ENCODE peak calls at places on chromosomes 5 and 9, in five cellular contexts. One of them, this sample, is unnamed.
A peak's percentile ranks its signal among the peaks of the same experiment; 100 is the strongest.

GRCh38 chr9:13088734-13089427 is 190.6 kb downstream of the MPDZ start:
- DNase-seq in transverse colon: peak; percentile 7
- DNase-seq in BE2C: peak; percentile 53
- DNase-seq in heart right ventricle: no peak
- DNase-seq in heart left ventricle: no peak
- DNase-seq in this sample: peak; percentile 44

GRCh38 chr9:137129089-137129455 is 9.9 kb upstream of the GRIN1 start:
- DNase-seq in heart right ventricle: no peak
- DNase-seq in heart left ventricle: no peak
- DNase-seq in BE2C: peak; percentile 61
- DNase-seq in transverse colon: no peak
- DNase-seq in this sample: peak; percentile 51

GRCh38 chr5:142857405-142857804 is 87.2 kb downstream of the ARHGAP26 start:
- DNase-seq in heart left ventricle: no peak
- DNase-seq in heart right ventricle: no peak
- DNase-seq in BE2C: no peak
- DNase-seq in transverse colon: no peak
- DNase-seq in this sample: no peak

GRCh38 chr5:41924526-41924871 is 582 bp upstream of the FBXO4 start:
- DNase-seq in heart right ventricle: no peak
- DNase-seq in transverse colon: no peak
- DNase-seq in BE2C: no peak
- DNase-seq in heart left ventricle: no peak
- DNase-seq in this sample: no peak

GRCh38 chr5:96807099-96807654 is 568 bp downstream of the ERAP1 start:
- DNase-seq in BE2C: peak; percentile 91
- DNase-seq in heart right ventricle: peak; percentile 88
- DNase-seq in heart left ventricle: peak; percentile 85
- DNase-seq in transverse colon: peak; percentile 88
- DNase-seq in this sample: peak; percentile 77

GRCh38 chr5:32156635-32157034 is 17.5 kb downstream of the GOLPH3 start:
- DNase-seq in BE2C: no peak
- DNase-seq in heart right ventricle: no peak
- DNase-seq in transverse colon: no peak
- DNase-seq in heart left ventricle: no peak
- DNase-seq in this sample: no peak

GRCh38 chr9:14306672-14307646 is 7.0 kb downstream of the NFIB start:
- DNase-seq in heart left ventricle: no peak
- DNase-seq in heart right ventricle: no peak
- DNase-seq in transverse colon: no peak
- DNase-seq in BE2C: peak; percentile 52
- DNase-seq in this sample: no peak

GRCh38 chr9:27530915-27531762 is 1.5 kb upstream of the MOB3B start:
- DNase-seq in transverse colon: no peak
- DNase-seq in heart left ventricle: no peak
- DNase-seq in heart right ventricle: no peak
- DNase-seq in BE2C: no peak
- DNase-seq in this sample: no peak

GRCh38 chr5:149268928-149269557 is 2.6 kb upstream of the AFAP1L1 start:
- DNase-seq in transverse colon: no peak
- DNase-seq in heart left ventricle: no peak
- DNase-seq in BE2C: no peak
- DNase-seq in heart right ventricle: no peak
- DNase-seq in this sample: no peak

GRCh38 chr9:69554945-69555344 is 117.2 kb downstream of the APBA1 start:
- DNase-seq in transverse colon: no peak
- DNase-seq in heart right ventricle: no peak
- DNase-seq in heart left ventricle: no peak
- DNase-seq in BE2C: peak; percentile 42
- DNase-seq in this sample: no peak

GRCh38 chr5:151904921-151905320 is 19.7 kb downstream of the GLRA1 start:
- DNase-seq in transverse colon: no peak
- DNase-seq in heart left ventricle: no peak
- DNase-seq in heart right ventricle: no peak
- DNase-seq in BE2C: no peak
- DNase-seq in this sample: no peak

GRCh38 chr5:151905639-151906038 is 19.0 kb downstream of the GLRA1 start:
- DNase-seq in heart right ventricle: no peak
- DNase-seq in transverse colon: no peak
- DNase-seq in heart left ventricle: no peak
- DNase-seq in BE2C: no peak
- DNase-seq in this sample: no peak

GRCh38 chr5:151903243-151903653 is 21.4 kb downstream of the GLRA1 start:
- DNase-seq in heart right ventricle: no peak
- DNase-seq in BE2C: no peak
- DNase-seq in transverse colon: no peak
- DNase-seq in heart left ventricle: no peak
- DNase-seq in this sample: no peak

GRCh38 chr5:151902215-151902614 is 22.4 kb downstream of the GLRA1 start:
- DNase-seq in heart left ventricle: no peak
- DNase-seq in transverse colon: no peak
- DNase-seq in BE2C: no peak
- DNase-seq in heart right ventricle: no peak
- DNase-seq in this sample: no peak

GRCh38 chr5:151904127-151904526 is 20.5 kb downstream of the GLRA1 start:
- DNase-seq in BE2C: no peak
- DNase-seq in heart left ventricle: no peak
- DNase-seq in heart right ventricle: no peak
- DNase-seq in transverse colon: no peak
- DNase-seq in this sample: no peak
- H3K27me3 ChIP-seq in BE2C: no peaks in the 10 kb centered on the region
- H3K27me3 ChIP-seq in heart left ventricle: no peaks in the 10 kb centered on the region
- H3K27me3 ChIP-seq in heart right ventricle: no peaks in the 10 kb centered on the region
- H3K27me3 ChIP-seq in transverse colon: peaks cover 4% of the 10 kb centered on the region
- H3K27me3 ChIP-seq in this sample: no peaks in the 10 kb centered on the region

DNA sequence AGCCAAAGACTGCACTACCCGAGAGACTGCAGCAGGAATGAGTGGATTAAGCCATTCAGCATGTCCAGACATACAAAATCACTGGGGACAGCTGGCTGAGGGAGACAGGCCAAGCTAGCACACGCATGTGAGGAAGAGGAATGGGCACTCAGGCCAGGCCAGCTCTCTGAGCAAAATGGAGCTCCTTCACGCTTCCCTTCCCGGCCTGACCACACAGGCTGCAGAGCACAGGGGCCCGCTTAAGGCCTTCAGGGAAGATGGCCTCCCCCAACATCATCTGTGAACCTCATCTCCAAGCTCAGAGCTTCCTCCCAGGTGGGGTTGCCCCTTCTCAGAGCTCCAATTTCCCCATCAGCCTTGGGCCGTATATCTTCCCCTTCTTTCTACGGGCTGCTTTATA is 8.4 kb downstream of the DCANP1 start:
- DNase-seq in heart left ventricle: no peak
- DNase-seq in heart right ventricle: no peak
- DNase-seq in transverse colon: no peak
- DNase-seq in BE2C: no peak
- DNase-seq in this sample: no peak
- H3K27me3 ChIP-seq in heart left ventricle: no peaks in the 10 kb centered on the region
- H3K27me3 ChIP-seq in heart right ventricle: no peaks in the 10 kb centered on the region
- H3K27me3 ChIP-seq in transverse colon: peaks cover 3% of the 10 kb centered on the region
- H3K27me3 ChIP-seq in BE2C: no peaks in the 10 kb centered on the region
- H3K27me3 ChIP-seq in this sample: no peaks in the 10 kb centered on the region

GRCh38 chr5:7824995-7825394 is 25.9 kb downstream of the CFAP90 start:
- DNase-seq in heart left ventricle: no peak
- DNase-seq in heart right ventricle: no peak
- DNase-seq in BE2C: no peak
- DNase-seq in transverse colon: no peak
- DNase-seq in this sample: no peak
- H3K27me3 ChIP-seq in heart left ventricle: no peaks in the 10 kb centered on the region
- H3K27me3 ChIP-seq in heart right ventricle: peaks cover 8% of the 10 kb centered on the region
- H3K27me3 ChIP-seq in BE2C: peaks cover 9% of the 10 kb centered on the region
- H3K27me3 ChIP-seq in transverse colon: no peaks in the 10 kb centered on the region
- H3K27me3 ChIP-seq in this sample: no peaks in the 10 kb centered on the region

GRCh38 chr9:132588098-132588497 is 5.7 kb downstream of the BARHL1 start:
- DNase-seq in heart left ventricle: no peak
- DNase-seq in BE2C: no peak
- DNase-seq in heart right ventricle: no peak
- DNase-seq in transverse colon: no peak
- DNase-seq in this sample: no peak
- H3K27me3 ChIP-seq in heart left ventricle: peaks cover 83% of the 10 kb centered on the region
- H3K27me3 ChIP-seq in BE2C: peaks cover 81% of the 10 kb centered on the region
- H3K27me3 ChIP-seq in heart right ventricle: peaks cover 88% of the 10 kb centered on the region
- H3K27me3 ChIP-seq in transverse colon: peaks cover 96% of the 10 kb centered on the region
- H3K27me3 ChIP-seq in this sample: peaks cover 5% of the 10 kb centered on the region

GRCh38 chr9:126643945-126644527 is 30.3 kb downstream of the LMX1B start:
- DNase-seq in heart left ventricle: no peak
- DNase-seq in heart right ventricle: no peak
- DNase-seq in BE2C: no peak
- DNase-seq in transverse colon: no peak
- DNase-seq in this sample: no peak
- H3K27me3 ChIP-seq in heart left ventricle: peaks cover 6% of the 10 kb centered on the region
- H3K27me3 ChIP-seq in heart right ventricle: peaks cover 39% of the 10 kb centered on the region
- H3K27me3 ChIP-seq in BE2C: peaks cover 97% of the 10 kb centered on the region
- H3K27me3 ChIP-seq in transverse colon: peaks cover 98% of the 10 kb centered on the region
- H3K27me3 ChIP-seq in this sample: no peaks in the 10 kb centered on the region

DNA sequence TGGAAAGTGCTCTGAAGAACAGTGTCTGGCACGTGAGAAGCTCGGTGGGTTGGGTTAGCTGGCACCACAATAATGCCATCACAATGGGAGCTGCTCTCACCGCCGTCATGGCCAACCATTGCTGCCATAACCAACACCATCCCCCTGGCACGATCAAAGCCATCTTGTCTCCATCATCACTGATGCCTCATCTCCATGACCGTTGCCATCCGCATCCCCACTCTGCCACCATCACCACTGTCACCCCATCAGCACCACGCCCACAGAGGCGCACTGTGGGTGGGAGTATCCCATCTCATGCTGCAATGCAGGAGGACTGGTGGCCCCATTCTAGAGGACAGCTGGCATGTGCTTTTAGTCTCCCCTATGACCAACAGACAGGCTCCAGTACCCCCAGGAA is 23.7 kb downstream of the NR5A1 start:
- DNase-seq in BE2C: no peak
- DNase-seq in transverse colon: no peak
- DNase-seq in heart right ventricle: no peak
- DNase-seq in heart left ventricle: no peak
- DNase-seq in this sample: no peak
- H3K27me3 ChIP-seq in BE2C: no peaks in the 10 kb centered on the region
- H3K27me3 ChIP-seq in transverse colon: peaks cover 80% of the 10 kb centered on the region
- H3K27me3 ChIP-seq in heart right ventricle: peaks cover 44% of the 10 kb centered on the region
- H3K27me3 ChIP-seq in heart left ventricle: peaks cover 11% of the 10 kb centered on the region
- H3K27me3 ChIP-seq in this sample: no peaks in the 10 kb centered on the region

This sample was measured in testis.